ENCODE peak calls at places on chromosomes 6 and 20, in nine cellular contexts. One of them, this sample, is unnamed.

GRCh38 chr20:31906001-31906400 is 35.6 kb downstream of the TTLL9 start:
- DNase-seq in choroid plexus epithelial cell: no peak
- DNase-seq in body of pancreas: no peak
- DNase-seq in adrenal gland: no peak
- DNase-seq in SK-N-SH: no peak
- DNase-seq in OCI-LY7: no peak
- DNase-seq in thoracic aorta: no peak
- DNase-seq in AG09309: no peak
- DNase-seq in right lobe of liver: no peak
- DNase-seq in this sample: no peak

GRCh38 chr6:137389150-137389664 is 105.0 kb downstream of the OLIG3 start:
- DNase-seq in choroid plexus epithelial cell: peak; percentile 64
- DNase-seq in adrenal gland: no peak
- DNase-seq in AG09309: no peak
- DNase-seq in OCI-LY7: peak; percentile 68
- DNase-seq in right lobe of liver: no peak
- DNase-seq in SK-N-SH: no peak
- DNase-seq in body of pancreas: peak; percentile 32
- DNase-seq in thoracic aorta: no peak
- DNase-seq in this sample: peak; percentile 36

GRCh38 chr6:49541210-49541724 is 9.2 kb upstream of the C6orf141 start:
- DNase-seq in choroid plexus epithelial cell: peak; percentile 88
- DNase-seq in body of pancreas: no peak
- DNase-seq in OCI-LY7: no peak
- DNase-seq in SK-N-SH: no peak
- DNase-seq in adrenal gland: no peak
- DNase-seq in thoracic aorta: no peak
- DNase-seq in right lobe of liver: no peak
- DNase-seq in AG09309: peak; percentile 94
- DNase-seq in this sample: peak; percentile 95

GRCh38 chr20:46229478-46229877 is 78.8 kb downstream of the CDH22 start:
- DNase-seq in SK-N-SH: no peak
- DNase-seq in AG09309: no peak
- DNase-seq in OCI-LY7: no peak
- DNase-seq in adrenal gland: no peak
- DNase-seq in right lobe of liver: no peak
- DNase-seq in choroid plexus epithelial cell: peak; percentile 16
- DNase-seq in body of pancreas: no peak
- DNase-seq in thoracic aorta: no peak
- DNase-seq in this sample: peak; percentile 13

GRCh38 chr6:133055527-133055966 is 185.6 kb upstream of the EYA4 start:
- DNase-seq in body of pancreas: no peak
- DNase-seq in OCI-LY7: no peak
- DNase-seq in adrenal gland: no peak
- DNase-seq in choroid plexus epithelial cell: no peak
- DNase-seq in right lobe of liver: no peak
- DNase-seq in AG09309: no peak
- DNase-seq in SK-N-SH: no peak
- DNase-seq in thoracic aorta: no peak
- DNase-seq in this sample: no peak

GRCh38 chr6:25886066-25886465 is 12.0 kb upstream of the SLC17A3 start:
- DNase-seq in SK-N-SH: no peak
- DNase-seq in choroid plexus epithelial cell: no peak
- DNase-seq in AG09309: no peak
- DNase-seq in body of pancreas: no peak
- DNase-seq in thoracic aorta: no peak
- DNase-seq in right lobe of liver: no peak
- DNase-seq in adrenal gland: no peak
- DNase-seq in OCI-LY7: no peak
- DNase-seq in this sample: no peak

GRCh38 chr6:87333591-87334181 is 4.6 kb upstream of the GJB7 start:
- DNase-seq in SK-N-SH: no peak
- DNase-seq in OCI-LY7: peak; percentile 41
- DNase-seq in choroid plexus epithelial cell: peak; percentile 46
- DNase-seq in thoracic aorta: no peak
- DNase-seq in AG09309: no peak
- DNase-seq in adrenal gland: no peak
- DNase-seq in body of pancreas: no peak
- DNase-seq in right lobe of liver: no peak
- DNase-seq in this sample: peak; percentile 57

GRCh38 chr20:4814696-4815252 is 93.1 kb downstream of the PRND start:
- DNase-seq in AG09309: no peak
- DNase-seq in adrenal gland: no peak
- DNase-seq in thoracic aorta: no peak
- DNase-seq in body of pancreas: peak; percentile 52
- DNase-seq in choroid plexus epithelial cell: no peak
- DNase-seq in OCI-LY7: peak; percentile 87
- DNase-seq in right lobe of liver: peak; percentile 42
- DNase-seq in SK-N-SH: no peak
- DNase-seq in this sample: no peak

GRCh38 chr6:12748815-12749521 is 32.4 kb downstream of the PHACTR1 start:
- DNase-seq in OCI-LY7: no peak
- DNase-seq in adrenal gland: no peak
- DNase-seq in body of pancreas: no peak
- DNase-seq in AG09309: no peak
- DNase-seq in SK-N-SH: peak; percentile 87
- DNase-seq in thoracic aorta: no peak
- DNase-seq in right lobe of liver: peak; percentile 14
- DNase-seq in choroid plexus epithelial cell: no peak
- DNase-seq in this sample: no peak

GRCh38 chr6:88519227-88520019 is 353.3 kb upstream of the CNR1 start:
- DNase-seq in SK-N-SH: no peak
- DNase-seq in OCI-LY7: no peak
- DNase-seq in body of pancreas: no peak
- DNase-seq in right lobe of liver: no peak
- DNase-seq in AG09309: no peak
- DNase-seq in choroid plexus epithelial cell: peak; percentile 10
- DNase-seq in thoracic aorta: no peak
- DNase-seq in adrenal gland: no peak
- DNase-seq in this sample: no peak

GRCh38 chr6:159844737-159845645 is 44.9 kb downstream of the PNLDC1 start:
- DNase-seq in thoracic aorta: no peak
- DNase-seq in SK-N-SH: no peak
- DNase-seq in AG09309: no peak
- DNase-seq in right lobe of liver: no peak
- DNase-seq in body of pancreas: no peak
- DNase-seq in OCI-LY7: no peak
- DNase-seq in choroid plexus epithelial cell: no peak
- DNase-seq in adrenal gland: no peak
- DNase-seq in this sample: no peak

GRCh38 chr20:42875581-42875980 is 314.1 kb downstream of the PTPRT start:
- DNase-seq in AG09309: no peak
- DNase-seq in adrenal gland: no peak
- DNase-seq in SK-N-SH: no peak
- DNase-seq in OCI-LY7: no peak
- DNase-seq in right lobe of liver: no peak
- DNase-seq in thoracic aorta: no peak
- DNase-seq in choroid plexus epithelial cell: no peak
- DNase-seq in body of pancreas: no peak
- DNase-seq in this sample: no peak

GRCh38 chr20:45727044-45727443 is 4.9 kb downstream of the SPINT4 start:
- DNase-seq in right lobe of liver: no peak
- DNase-seq in adrenal gland: no peak
- DNase-seq in OCI-LY7: no peak
- DNase-seq in SK-N-SH: no peak
- DNase-seq in thoracic aorta: no peak
- DNase-seq in body of pancreas: no peak
- DNase-seq in AG09309: no peak
- DNase-seq in choroid plexus epithelial cell: peak; percentile 10
- DNase-seq in this sample: no peak

GRCh38 chr6:1763411-1763810 is 153.7 kb downstream of the FOXC1 start:
- DNase-seq in thoracic aorta: no peak
- DNase-seq in adrenal gland: no peak
- DNase-seq in right lobe of liver: no peak
- DNase-seq in OCI-LY7: no peak
- DNase-seq in body of pancreas: no peak
- DNase-seq in choroid plexus epithelial cell: no peak
- DNase-seq in AG09309: no peak
- DNase-seq in SK-N-SH: no peak
- DNase-seq in this sample: no peak

GRCh38 chr6:157989541-157990289 is 8.1 kb downstream of the SYNJ2 start:
- DNase-seq in thoracic aorta: no peak
- DNase-seq in AG09309: no peak
- DNase-seq in OCI-LY7: no peak
- DNase-seq in choroid plexus epithelial cell: peak; percentile 35
- DNase-seq in body of pancreas: peak; percentile 91
- DNase-seq in SK-N-SH: peak; percentile 79
- DNase-seq in adrenal gland: peak; percentile 96
- DNase-seq in right lobe of liver: peak; percentile 87
- DNase-seq in this sample: peak; percentile 41

GRCh38 chr6:64062960-64063683 is 427.5 kb downstream of the PHF3 start:
- DNase-seq in OCI-LY7: no peak
- DNase-seq in choroid plexus epithelial cell: peak; percentile 42
- DNase-seq in adrenal gland: no peak
- DNase-seq in SK-N-SH: no peak
- DNase-seq in right lobe of liver: no peak
- DNase-seq in body of pancreas: no peak
- DNase-seq in thoracic aorta: no peak
- DNase-seq in AG09309: no peak
- DNase-seq in this sample: peak; percentile 7

GRCh38 chr6:149168968-149169367 is 148.5 kb upstream of the TAB2 start:
- DNase-seq in OCI-LY7: no peak
- DNase-seq in choroid plexus epithelial cell: no peak
- DNase-seq in right lobe of liver: no peak
- DNase-seq in AG09309: no peak
- DNase-seq in adrenal gland: no peak
- DNase-seq in thoracic aorta: no peak
- DNase-seq in body of pancreas: no peak
- DNase-seq in SK-N-SH: no peak
- DNase-seq in this sample: no peak

GRCh38 chr6:130426078-130426726 is 60.4 kb downstream of the TMEM200A start:
- DNase-seq in SK-N-SH: no peak
- DNase-seq in thoracic aorta: no peak
- DNase-seq in choroid plexus epithelial cell: peak; percentile 58
- DNase-seq in adrenal gland: no peak
- DNase-seq in OCI-LY7: no peak
- DNase-seq in body of pancreas: no peak
- DNase-seq in right lobe of liver: no peak
- DNase-seq in AG09309: no peak
- DNase-seq in this sample: no peak

GRCh38 chr6:169969372-169970099 is 218.1 kb downstream of the ERMARD start:
- DNase-seq in SK-N-SH: peak; percentile 12
- DNase-seq in adrenal gland: peak; percentile 51
- DNase-seq in body of pancreas: peak; percentile 39
- DNase-seq in choroid plexus epithelial cell: no peak
- DNase-seq in right lobe of liver: peak; percentile 7
- DNase-seq in AG09309: no peak
- DNase-seq in thoracic aorta: no peak
- DNase-seq in OCI-LY7: no peak
- DNase-seq in this sample: no peak

GRCh38 chr6:135850882-135851281 is 619 bp upstream of the PDE7B start:
- DNase-seq in SK-N-SH: peak; percentile 25
- DNase-seq in right lobe of liver: no peak
- DNase-seq in AG09309: no peak
- DNase-seq in OCI-LY7: no peak
- DNase-seq in adrenal gland: no peak
- DNase-seq in body of pancreas: no peak
- DNase-seq in choroid plexus epithelial cell: no peak
- DNase-seq in thoracic aorta: no peak
- DNase-seq in this sample: no peak

GRCh38 chr6:109762166-109762565 is 71.1 kb downstream of the FIG4 start:
- DNase-seq in adrenal gland: no peak
- DNase-seq in body of pancreas: no peak
- DNase-seq in right lobe of liver: no peak
- DNase-seq in OCI-LY7: no peak
- DNase-seq in choroid plexus epithelial cell: no peak
- DNase-seq in AG09309: no peak
- DNase-seq in SK-N-SH: no peak
- DNase-seq in thoracic aorta: no peak
- DNase-seq in this sample: no peak

GRCh38 chr6:142537612-142538478 is 236.0 kb downstream of the ADGRG6 start:
- DNase-seq in OCI-LY7: peak; percentile 29
- DNase-seq in right lobe of liver: no peak
- DNase-seq in AG09309: no peak
- DNase-seq in SK-N-SH: no peak
- DNase-seq in thoracic aorta: no peak
- DNase-seq in adrenal gland: no peak
- DNase-seq in choroid plexus epithelial cell: peak; percentile 44
- DNase-seq in body of pancreas: no peak
- DNase-seq in this sample: peak; percentile 36
- TF ChIP-seq CTCF in OCI-LY7: peak; percentile 80
- TF ChIP-seq CTCF in right lobe of liver: peak; percentile 32
- TF ChIP-seq CTCF in AG09309: peak; percentile 63
- TF ChIP-seq CTCF in SK-N-SH: peak; percentile 54
- TF ChIP-seq CTCF in thoracic aorta: peak; percentile 10
- TF ChIP-seq CTCF in adrenal gland: peak; percentile 34
- TF ChIP-seq CTCF in choroid plexus epithelial cell: peak; percentile 69
- TF ChIP-seq CTCF in body of pancreas: no peak
- TF ChIP-seq CTCF in this sample: peak; percentile 48

GRCh38 chr20:34311118-34312023 is 8.2 kb upstream of the AHCY start:
- DNase-seq in adrenal gland: no peak
- DNase-seq in AG09309: no peak
- DNase-seq in thoracic aorta: no peak
- DNase-seq in OCI-LY7: no peak
- DNase-seq in choroid plexus epithelial cell: peak; percentile 32
- DNase-seq in SK-N-SH: no peak
- DNase-seq in right lobe of liver: peak; percentile 91
- DNase-seq in body of pancreas: peak; percentile 80
- DNase-seq in this sample: no peak
- H3K4me3 ChIP-seq in adrenal gland: peak overlapping the region; percentile 13
- H3K4me3 ChIP-seq in AG09309: peak overlapping the region; percentile 12
- H3K4me3 ChIP-seq in thoracic aorta: peak overlapping the region; percentile 34
- H3K4me3 ChIP-seq in OCI-LY7: no peak overlapping the region
- H3K4me3 ChIP-seq in choroid plexus epithelial cell: peak overlapping the region; percentile 36
- H3K4me3 ChIP-seq in SK-N-SH: no peak overlapping the region
- H3K4me3 ChIP-seq in right lobe of liver: peak overlapping the region; percentile 57
- H3K4me3 ChIP-seq in body of pancreas: no peak overlapping the region
- H3K4me3 ChIP-seq in this sample: no peak overlapping the region

GRCh38 chr6:125899726-125900182 is 56.8 kb upstream of the HINT3 start:
- DNase-seq in thoracic aorta: no peak
- DNase-seq in SK-N-SH: no peak
- DNase-seq in adrenal gland: no peak
- DNase-seq in choroid plexus epithelial cell: no peak
- DNase-seq in body of pancreas: peak; percentile 16
- DNase-seq in right lobe of liver: no peak
- DNase-seq in OCI-LY7: no peak
- DNase-seq in AG09309: no peak
- DNase-seq in this sample: no peak
- TF ChIP-seq CTCF in thoracic aorta: no peak
- TF ChIP-seq CTCF in SK-N-SH: no peak
- TF ChIP-seq CTCF in adrenal gland: no peak
- TF ChIP-seq CTCF in choroid plexus epithelial cell: no peak
- TF ChIP-seq CTCF in body of pancreas: peak; percentile 15
- TF ChIP-seq CTCF in right lobe of liver: no peak
- TF ChIP-seq CTCF in OCI-LY7: no peak
- TF ChIP-seq CTCF in AG09309: no peak
- TF ChIP-seq CTCF in this sample: no peak

DNA sequence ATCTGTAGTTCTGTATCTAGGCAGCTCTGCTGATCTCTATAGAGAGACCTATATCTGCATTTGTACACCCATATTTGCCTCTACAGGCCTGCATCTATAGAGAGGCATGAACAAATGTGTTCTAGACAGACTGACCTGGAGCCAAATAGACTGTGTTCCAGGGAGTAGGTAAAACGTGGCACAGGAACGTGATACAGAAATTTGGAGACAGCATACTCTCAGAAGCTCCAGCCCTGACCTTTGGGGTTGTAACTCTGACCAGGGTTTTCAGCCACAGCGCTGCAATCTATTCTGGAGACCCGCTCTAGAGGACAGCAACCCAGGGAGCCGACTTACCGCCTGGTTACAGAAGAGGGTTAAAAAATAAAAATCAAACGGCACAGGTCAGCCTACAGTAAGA is 983 bp downstream of the RBBP9 start:
- DNase-seq in SK-N-SH: peak; percentile 47
- DNase-seq in thoracic aorta: no peak
- DNase-seq in body of pancreas: no peak
- DNase-seq in right lobe of liver: no peak
- DNase-seq in adrenal gland: no peak
- DNase-seq in choroid plexus epithelial cell: no peak
- DNase-seq in AG09309: no peak
- DNase-seq in OCI-LY7: peak; percentile 44
- DNase-seq in this sample: no peak
- H3K4me3 ChIP-seq in SK-N-SH: peak overlapping the region; percentile 95
- H3K4me3 ChIP-seq in thoracic aorta: peak overlapping the region; percentile 84
- H3K4me3 ChIP-seq in body of pancreas: no peak overlapping the region
- H3K4me3 ChIP-seq in right lobe of liver: peak overlapping the region; percentile 86
- H3K4me3 ChIP-seq in adrenal gland: peak overlapping the region; percentile 70
- H3K4me3 ChIP-seq in choroid plexus epithelial cell: peak overlapping the region; percentile 99
- H3K4me3 ChIP-seq in AG09309: peak overlapping the region; percentile 98
- H3K4me3 ChIP-seq in OCI-LY7: peak overlapping the region; percentile 95
- H3K4me3 ChIP-seq in this sample: peak overlapping the region; percentile 96